ENCODE peak calls at places on chromosomes 2 and 18, in seven cellular contexts. One of them, this sample, is unnamed.

GRCh38 chr2:168601739-168602138 is 145.7 kb downstream of the CERS6 start:
- DNase-seq in substantia nigra: no peak
- DNase-seq in midbrain: no peak
- DNase-seq in activated CD8-positive, alpha-beta memory T cell treated with anti-CD3 and anti-CD28 coated beads, Interleukin-2, amount 50 U/mL, for 48 hours: no peak
- DNase-seq in stimulated activated CD4-positive, alpha-beta T cell treated with anti-CD3 and anti-CD28 coated beads, Interleukin-1b, Interleukin-23, amount 100 ng/mL, for 1 hour: no peak
- DNase-seq in activated CD4-positive, CD25-positive, alpha-beta regulatory T cell treated with anti-CD3 and anti-CD28 coated beads, Interleukin-2, amount 50 U/mL, for 16 hours: no peak
- DNase-seq in stimulated activated naive CD8-positive, alpha-beta T cell treated with anti-CD3 and anti-CD28 coated beads, Interleukin-15, amount 100 ng/mL, for 72 hours: no peak
- DNase-seq in this sample: no peak

GRCh38 chr2:138948070-138948539 is 167.9 kb upstream of the NXPH2 start:
- DNase-seq in activated CD4-positive, CD25-positive, alpha-beta regulatory T cell treated with anti-CD3 and anti-CD28 coated beads, Interleukin-2, amount 50 U/mL, for 16 hours: no peak
- DNase-seq in activated CD8-positive, alpha-beta memory T cell treated with anti-CD3 and anti-CD28 coated beads, Interleukin-2, amount 50 U/mL, for 48 hours: no peak
- DNase-seq in stimulated activated CD4-positive, alpha-beta T cell treated with anti-CD3 and anti-CD28 coated beads, Interleukin-1b, Interleukin-23, amount 100 ng/mL, for 1 hour: no peak
- DNase-seq in midbrain: no peak
- DNase-seq in substantia nigra: no peak
- DNase-seq in stimulated activated naive CD8-positive, alpha-beta T cell treated with anti-CD3 and anti-CD28 coated beads, Interleukin-15, amount 100 ng/mL, for 72 hours: no peak
- DNase-seq in this sample: peak

GRCh38 chr18:12408247-12408869 is 629 bp downstream of the PRELID3A start:
- DNase-seq in activated CD4-positive, CD25-positive, alpha-beta regulatory T cell treated with anti-CD3 and anti-CD28 coated beads, Interleukin-2, amount 50 U/mL, for 16 hours: no peak
- DNase-seq in midbrain: no peak
- DNase-seq in activated CD8-positive, alpha-beta memory T cell treated with anti-CD3 and anti-CD28 coated beads, Interleukin-2, amount 50 U/mL, for 48 hours: no peak
- DNase-seq in stimulated activated CD4-positive, alpha-beta T cell treated with anti-CD3 and anti-CD28 coated beads, Interleukin-1b, Interleukin-23, amount 100 ng/mL, for 1 hour: no peak
- DNase-seq in stimulated activated naive CD8-positive, alpha-beta T cell treated with anti-CD3 and anti-CD28 coated beads, Interleukin-15, amount 100 ng/mL, for 72 hours: peak
- DNase-seq in substantia nigra: no peak
- DNase-seq in this sample: peak

GRCh38 chr2:198456418-198456817 is 652.0 kb downstream of the PLCL1 start:
- DNase-seq in stimulated activated naive CD8-positive, alpha-beta T cell treated with anti-CD3 and anti-CD28 coated beads, Interleukin-15, amount 100 ng/mL, for 72 hours: no peak
- DNase-seq in midbrain: no peak
- DNase-seq in substantia nigra: no peak
- DNase-seq in activated CD8-positive, alpha-beta memory T cell treated with anti-CD3 and anti-CD28 coated beads, Interleukin-2, amount 50 U/mL, for 48 hours: no peak
- DNase-seq in activated CD4-positive, CD25-positive, alpha-beta regulatory T cell treated with anti-CD3 and anti-CD28 coated beads, Interleukin-2, amount 50 U/mL, for 16 hours: no peak
- DNase-seq in stimulated activated CD4-positive, alpha-beta T cell treated with anti-CD3 and anti-CD28 coated beads, Interleukin-1b, Interleukin-23, amount 100 ng/mL, for 1 hour: no peak
- DNase-seq in this sample: no peak

GRCh38 chr2:75340560-75340959 is 141.2 kb upstream of the TACR1 start:
- DNase-seq in activated CD4-positive, CD25-positive, alpha-beta regulatory T cell treated with anti-CD3 and anti-CD28 coated beads, Interleukin-2, amount 50 U/mL, for 16 hours: no peak
- DNase-seq in substantia nigra: no peak
- DNase-seq in stimulated activated CD4-positive, alpha-beta T cell treated with anti-CD3 and anti-CD28 coated beads, Interleukin-1b, Interleukin-23, amount 100 ng/mL, for 1 hour: no peak
- DNase-seq in activated CD8-positive, alpha-beta memory T cell treated with anti-CD3 and anti-CD28 coated beads, Interleukin-2, amount 50 U/mL, for 48 hours: no peak
- DNase-seq in midbrain: no peak
- DNase-seq in stimulated activated naive CD8-positive, alpha-beta T cell treated with anti-CD3 and anti-CD28 coated beads, Interleukin-15, amount 100 ng/mL, for 72 hours: no peak
- DNase-seq in this sample: peak

GRCh38 chr18:60010984-60011383 is 111.2 kb downstream of the PMAIP1 start:
- DNase-seq in midbrain: no peak
- DNase-seq in activated CD8-positive, alpha-beta memory T cell treated with anti-CD3 and anti-CD28 coated beads, Interleukin-2, amount 50 U/mL, for 48 hours: no peak
- DNase-seq in stimulated activated naive CD8-positive, alpha-beta T cell treated with anti-CD3 and anti-CD28 coated beads, Interleukin-15, amount 100 ng/mL, for 72 hours: no peak
- DNase-seq in substantia nigra: no peak
- DNase-seq in activated CD4-positive, CD25-positive, alpha-beta regulatory T cell treated with anti-CD3 and anti-CD28 coated beads, Interleukin-2, amount 50 U/mL, for 16 hours: no peak
- DNase-seq in stimulated activated CD4-positive, alpha-beta T cell treated with anti-CD3 and anti-CD28 coated beads, Interleukin-1b, Interleukin-23, amount 100 ng/mL, for 1 hour: no peak
- DNase-seq in this sample: no peak

GRCh38 chr2:88590998-88591613 is 36.2 kb downstream of the EIF2AK3 start:
- DNase-seq in stimulated activated naive CD8-positive, alpha-beta T cell treated with anti-CD3 and anti-CD28 coated beads, Interleukin-15, amount 100 ng/mL, for 72 hours: peak
- DNase-seq in midbrain: peak
- DNase-seq in activated CD8-positive, alpha-beta memory T cell treated with anti-CD3 and anti-CD28 coated beads, Interleukin-2, amount 50 U/mL, for 48 hours: no peak
- DNase-seq in activated CD4-positive, CD25-positive, alpha-beta regulatory T cell treated with anti-CD3 and anti-CD28 coated beads, Interleukin-2, amount 50 U/mL, for 16 hours: peak
- DNase-seq in stimulated activated CD4-positive, alpha-beta T cell treated with anti-CD3 and anti-CD28 coated beads, Interleukin-1b, Interleukin-23, amount 100 ng/mL, for 1 hour: peak
- DNase-seq in substantia nigra: no peak
- DNase-seq in this sample: peak

GRCh38 chr2:9106338-9107167 is 100.1 kb upstream of the ASAP2 start:
- DNase-seq in substantia nigra: no peak
- DNase-seq in activated CD4-positive, CD25-positive, alpha-beta regulatory T cell treated with anti-CD3 and anti-CD28 coated beads, Interleukin-2, amount 50 U/mL, for 16 hours: no peak
- DNase-seq in stimulated activated CD4-positive, alpha-beta T cell treated with anti-CD3 and anti-CD28 coated beads, Interleukin-1b, Interleukin-23, amount 100 ng/mL, for 1 hour: no peak
- DNase-seq in stimulated activated naive CD8-positive, alpha-beta T cell treated with anti-CD3 and anti-CD28 coated beads, Interleukin-15, amount 100 ng/mL, for 72 hours: no peak
- DNase-seq in midbrain: no peak
- DNase-seq in activated CD8-positive, alpha-beta memory T cell treated with anti-CD3 and anti-CD28 coated beads, Interleukin-2, amount 50 U/mL, for 48 hours: peak
- DNase-seq in this sample: no peak

This sample was measured in mesenchymal stem cell.